ENCODE peak calls at places on chromosomes 1 and 21, in ten cellular contexts. E is esophagus squamous epithelium, L is HCT116, O is foreskin fibroblast, G is fibroblast of lung, T is HL-60, Z is brain microvascular endothelial cell, W is IMR-90, R is neural progenitor cell, N is PC-9. F is an unnamed sample.

GRCh38 chr21:32824950-32825349 is 53.4 kb upstream of the PAXBP1 start:
- DNase-seq in E (no peak), L (no peak), O (no peak), G (no peak), T (no peak), Z (no peak), W (no peak), R (no peak), N (no peak), F (no peak)

GRCh38 chr1:84598846-84599741 is 24.9 kb upstream of the CTBS start:
- DNase-seq in E (no peak), L (peak), O (peak), G (peak), T (no peak), Z (peak), W (peak), R (no peak), N (peak), F (peak)

GRCh38 chr1:179831852-179832699 is 45.5 kb downstream of the TOR1AIP2 start:
- DNase-seq in E (no peak), L (no peak), O (no peak), G (peak), T (no peak), Z (no peak), W (peak), R (no peak), N (no peak), F (peak)

GRCh38 chr1:37946703-37947360 is at the start of gene INPP5B:
- DNase-seq in E (peak), L (peak), O (peak), G (peak), T (peak), Z (peak), W (peak), R (peak), N (peak), F (peak)

GRCh38 chr1:234276389-234276788 is 96.9 kb upstream of the COA6 start:
- DNase-seq in E (no peak), L (no peak), O (no peak), G (no peak), T (no peak), Z (no peak), W (no peak), R (no peak), N (no peak), F (no peak)

GRCh38 chr1:7289694-7290093 is 481.4 kb upstream of the VAMP3 start:
- DNase-seq in E (no peak), L (no peak), O (no peak), G (no peak), T (no peak), Z (no peak), W (no peak), R (no peak), N (no peak), F (no peak)

GRCh38 chr1:237911911-237912310 is 21.2 kb upstream of the ZP4 start:
- DNase-seq in E (no peak), L (no peak), O (no peak), G (peak), T (no peak), Z (no peak), W (peak), R (no peak), N (no peak), F (no peak)

GRCh38 chr1:77031101-77031662 is 163.9 kb downstream of the ST6GALNAC5 start:
- DNase-seq in E (no peak), L (no peak), O (peak), G (peak), T (no peak), Z (peak), W (peak), R (no peak), N (peak), F (peak)

GRCh38 chr21:43956667-43957030 is 55.5 kb upstream of the TRAPPC10 start:
- DNase-seq in E (no peak), L (no peak), O (peak), G (peak), T (no peak), Z (peak), W (peak), R (no peak), N (no peak), F (peak)

GRCh38 chr21:45014747-45015468 is 59.5 kb upstream of the ADARB1 start:
- DNase-seq in E (no peak), L (no peak), O (no peak), G (no peak), T (no peak), Z (no peak), W (no peak), R (no peak), N (no peak), F (no peak)

GRCh38 chr1:199780948-199781347 is 246.6 kb upstream of the NR5A2 start:
- DNase-seq in E (no peak), L (no peak), O (peak), G (peak), T (no peak), Z (no peak), W (peak), R (no peak), N (peak), F (peak)

GRCh38 chr1:9289724-9290493 is 2.8 kb upstream of the SPSB1 start:
- DNase-seq in E (no peak), L (no peak), O (peak), G (peak), T (no peak), Z (peak), W (peak), R (no peak), N (peak), F (peak)

GRCh38 chr1:47696911-47697441 is 259.1 kb downstream of the FOXD2 start:
- DNase-seq in E (no peak), L (peak), O (no peak), G (no peak), T (no peak), Z (no peak), W (no peak), R (no peak), N (peak), F (no peak)

GRCh38 chr21:40841524-40842196 is 5.3 kb downstream of the DSCAM start:
- DNase-seq in E (no peak), L (no peak), O (peak), G (peak), T (peak), Z (no peak), W (no peak), R (peak), N (no peak), F (no peak)
- TF ChIP-seq CTCF in E (no peak), L (no peak), O (peak), G (no peak), T (no peak), Z (peak), W (peak), R (peak), N (no peak), F (no peak)

DNA sequence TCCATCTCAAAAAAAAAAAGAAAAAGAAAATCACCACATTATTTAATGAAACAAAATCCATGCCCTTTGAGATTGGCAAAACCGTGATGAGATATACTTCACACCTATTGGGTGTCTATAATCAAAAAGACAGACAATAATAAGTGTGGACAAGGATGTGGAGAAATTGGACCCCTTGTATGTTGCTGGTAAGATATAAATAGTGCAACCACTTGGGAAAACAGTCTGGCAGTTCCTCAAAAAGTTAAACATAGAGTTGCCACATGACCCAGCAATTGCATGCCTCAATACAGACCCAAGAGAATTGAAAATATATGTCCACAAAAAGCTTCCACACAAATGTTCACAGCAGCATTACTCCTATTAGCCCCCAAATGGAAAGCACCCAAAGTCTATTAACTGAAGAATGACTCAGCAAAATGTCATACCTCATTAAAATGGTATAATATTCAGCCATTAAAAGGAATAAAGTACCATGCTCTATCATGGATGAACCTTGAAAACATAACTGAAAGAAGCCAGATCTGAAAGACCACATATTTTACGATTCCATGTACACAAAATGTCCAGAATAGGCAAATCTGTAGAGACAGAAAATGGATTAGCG is 24.3 kb downstream of the LMOD1 start:
- DNase-seq in E (no peak), L (no peak), O (no peak), G (no peak), T (no peak), Z (no peak), W (no peak), R (no peak), N (no peak), F (no peak)
- H3K4me3 ChIP-seq in E (no peak), L (no peak), O (no peak), G (no peak), T (no peak), Z (no peak), W (no peak), R (no peak), N (no peak), F (no peak)

GRCh38 chr1:174556392-174556791 is 108.6 kb downstream of the GPR52 start:
- DNase-seq in E (no peak), L (no peak), O (peak), G (peak), T (no peak), Z (no peak), W (peak), R (no peak), N (no peak), F (no peak)
- TF ChIP-seq CTCF in E (no peak), L (no peak), O (no peak), G (no peak), T (no peak), Z (no peak), W (no peak), R (no peak), N (no peak), F (no peak)

DNA sequence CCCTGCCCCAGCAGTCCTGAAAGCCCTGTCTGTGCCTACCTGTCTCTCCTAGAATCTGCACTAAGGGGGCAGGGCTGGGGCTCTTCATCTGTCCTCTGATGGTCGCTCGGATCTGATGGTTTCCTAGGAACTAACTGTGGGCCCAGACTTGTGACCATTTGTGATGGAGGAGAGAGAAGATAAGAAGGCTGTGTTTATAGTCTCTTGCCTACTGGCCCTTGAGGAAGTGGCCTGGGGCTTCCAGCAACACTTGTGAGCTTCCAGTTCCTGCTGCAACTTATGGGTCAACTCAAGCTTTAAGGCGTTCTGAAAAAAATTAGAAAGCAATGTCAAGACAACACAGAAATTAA is 53.2 kb upstream of the SYNC start:
- DNase-seq in E (no peak), L (no peak), O (no peak), G (no peak), T (no peak), Z (no peak), W (no peak), R (no peak), N (no peak), F (no peak)
- H3K4me3 ChIP-seq in E (peak), L (no peak), O (no peak), G (no peak), T (no peak), Z (no peak), W (no peak), R (peak), N (peak), F (no peak)

GRCh38 chr1:24363994-24364393 is 44.8 kb downstream of the GRHL3 start:
- DNase-seq in E (no peak), L (no peak), O (no peak), G (no peak), T (no peak), Z (no peak), W (no peak), R (no peak), N (no peak), F (no peak)
- TF ChIP-seq CTCF in E (no peak), L (no peak), O (no peak), G (no peak), T (no peak), Z (no peak), W (no peak), R (no peak), N (no peak), F (no peak)

GRCh38 chr1:30743584-30744059 is 14.0 kb downstream of the LAPTM5 start:
- DNase-seq in E (no peak), L (no peak), O (no peak), G (no peak), T (peak), Z (no peak), W (no peak), R (no peak), N (no peak), F (no peak)
- H3K4me3 ChIP-seq in E (no peak), L (no peak), O (no peak), G (no peak), T (no peak), Z (no peak), W (no peak), R (no peak), N (no peak), F (no peak)

GRCh38 chr1:57072775-57073174 is 107.0 kb upstream of the C8B start:
- DNase-seq in E (no peak), L (no peak), O (no peak), G (no peak), T (no peak), Z (no peak), W (no peak), R (no peak), N (no peak), F (no peak)
- TF ChIP-seq CTCF in E (no peak), L (peak), O (no peak), G (no peak), T (no peak), Z (peak), W (peak), R (peak), N (no peak), F (no peak)

DNA sequence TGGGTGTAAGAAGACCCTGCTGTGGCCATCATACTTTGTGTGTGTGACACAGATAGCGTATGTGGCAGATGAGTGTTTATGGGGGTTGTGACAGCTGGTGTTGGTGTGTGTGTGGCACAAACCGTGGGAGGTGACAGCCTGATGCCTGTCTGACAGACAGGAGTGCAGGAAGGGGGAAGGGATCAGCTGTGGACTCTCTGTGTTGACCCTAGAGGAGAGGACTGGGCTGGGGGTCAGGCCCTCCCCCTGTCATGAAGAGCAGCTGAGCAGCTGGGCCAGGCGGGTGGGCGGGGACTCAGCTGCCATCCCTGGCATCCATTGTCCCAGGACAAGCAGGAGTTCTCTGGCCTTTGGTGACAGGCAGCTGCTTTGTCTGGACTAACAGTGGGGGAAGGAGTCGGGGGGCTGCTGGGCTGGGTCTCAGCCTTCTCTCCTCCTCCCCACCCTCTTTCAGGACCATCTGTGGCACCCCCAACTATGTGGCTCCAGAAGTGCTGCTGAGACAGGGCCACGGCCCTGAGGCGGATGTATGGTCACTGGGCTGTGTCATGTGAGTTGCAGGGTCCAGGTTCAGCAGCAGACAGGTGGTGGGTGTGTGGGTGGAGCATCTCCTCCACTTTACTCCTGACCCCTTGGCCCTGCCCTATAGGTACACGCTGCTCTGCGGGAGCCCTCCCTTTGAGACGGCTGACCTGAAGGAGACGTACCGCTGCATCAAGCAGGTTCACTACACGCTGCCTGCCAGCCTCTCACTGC is 2.3 kb downstream of the PLK3 start:
- DNase-seq in E (no peak), L (no peak), O (peak), G (no peak), T (no peak), Z (no peak), W (no peak), R (peak), N (no peak), F (no peak)
- H3K4me3 ChIP-seq in E (peak), L (peak), O (peak), G (peak), T (no peak), Z (peak), W (peak), R (no peak), N (peak), F (peak)

GRCh38 chr1:203271018-203271743 is 34.1 kb upstream of the BTG2 start:
- DNase-seq in E (no peak), L (peak), O (peak), G (peak), T (peak), Z (peak), W (peak), R (peak), N (no peak), F (peak)

GRCh38 chr1:203268901-203269653 is 36.2 kb upstream of the BTG2 start:
- DNase-seq in E (no peak), L (peak), O (peak), G (peak), T (peak), Z (peak), W (peak), R (peak), N (peak), F (peak)

GRCh38 chr1:203271962-203272632 is 33.2 kb upstream of the BTG2 start:
- DNase-seq in E (no peak), L (no peak), O (no peak), G (no peak), T (no peak), Z (no peak), W (no peak), R (no peak), N (no peak), F (no peak)

GRCh38 chr1:203269654-203270020 is 35.7 kb upstream of the BTG2 start:
- DNase-seq in E (no peak), L (no peak), O (no peak), G (no peak), T (no peak), Z (no peak), W (no peak), R (no peak), N (no peak), F (no peak)

DNA sequence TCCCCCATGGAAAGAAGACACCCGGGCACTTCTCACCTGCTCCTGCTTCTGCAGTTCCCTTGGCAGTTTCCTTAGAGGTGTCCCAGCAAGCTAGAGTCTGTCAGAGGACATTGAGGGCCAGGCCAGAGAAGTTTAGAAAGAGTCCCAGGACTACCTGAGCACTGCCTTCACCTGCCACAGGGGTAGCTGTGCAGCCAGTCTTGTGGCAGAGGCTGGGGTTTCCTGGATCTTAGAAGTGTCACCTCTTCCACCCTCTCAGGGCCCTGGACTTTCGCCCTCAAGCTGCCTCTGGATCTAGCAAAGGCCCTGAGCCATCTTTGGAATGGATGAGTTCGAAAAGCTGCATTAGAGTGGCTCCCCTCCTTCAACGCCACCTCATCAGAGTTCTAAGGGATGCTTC is 34.9 kb upstream of the BTG2 start:
- DNase-seq in E (no peak), L (no peak), O (no peak), G (no peak), T (no peak), Z (no peak), W (no peak), R (no peak), N (no peak), F (no peak)
- TF ChIP-seq CTCF in E (no peak), L (peak), O (no peak), G (no peak), T (no peak), Z (no peak), W (no peak), R (no peak), N (no peak), F (no peak)

DNA sequence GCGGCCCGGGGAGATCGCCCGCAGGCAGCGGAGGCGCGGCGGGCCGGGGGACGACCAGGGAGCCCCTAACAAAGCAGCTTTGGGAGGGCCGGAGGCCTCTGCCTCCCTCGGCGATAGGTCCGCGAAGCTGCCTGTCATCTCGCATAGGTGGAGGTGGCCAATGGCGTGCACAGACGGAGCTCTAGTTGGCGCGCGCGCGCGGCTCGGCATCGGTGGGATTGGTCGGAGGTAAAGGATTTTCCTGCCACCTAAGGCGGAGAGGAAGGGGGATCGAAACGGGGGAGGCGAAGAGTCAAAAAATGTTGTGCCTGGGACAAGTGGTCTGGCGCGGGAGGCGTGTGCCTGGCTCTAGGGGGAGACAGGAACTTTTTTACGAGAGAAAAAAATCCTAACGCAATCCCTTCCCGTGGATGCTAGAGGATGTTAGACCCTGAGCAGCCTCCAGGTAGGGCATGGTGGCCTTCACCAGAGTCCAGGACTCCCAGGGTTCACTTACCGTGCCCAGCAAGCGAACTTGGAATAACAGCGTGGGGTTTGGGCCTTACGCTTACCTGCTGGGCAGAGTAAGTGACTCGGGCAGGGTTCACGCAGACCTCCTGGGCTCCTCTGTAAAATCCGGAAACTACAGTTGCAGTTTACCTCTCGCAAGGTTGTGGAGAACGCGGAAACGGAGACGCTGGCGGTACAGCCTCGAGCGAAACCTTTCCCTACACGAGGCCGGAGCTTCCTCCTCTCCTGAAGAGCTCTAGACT is 99.9 kb upstream of the SOD1 start:
- DNase-seq in E (peak), L (peak), O (peak), G (peak), T (peak), Z (peak), W (peak), R (peak), N (peak), F (peak)
- H3K4me3 ChIP-seq in E (peak), L (peak), O (peak), G (no peak), T (no peak), Z (peak), W (peak), R (peak), N (peak), F (peak)

F was measured in fibroblast of villous mesenchyme.